ENCODE peak calls at places on chromosomes 5 and 9, in five cellular contexts. D is heart left ventricle; H is fibroblast of pulmonary artery; N is uterus; F is CD8-positive, alpha-beta T cell. V is an unnamed sample.

GRCh38 chr9:35856882-35857281 is 13.3 kb downstream of the OR13J1 start:
- DNase-seq in D (no peak), H (no peak), N (no peak), F (no peak), V (no peak)

GRCh38 chr5:160539431-160539830 is 117.8 kb downstream of the PTTG1 start:
- DNase-seq in D (no peak), H (no peak), N (no peak), F (no peak), V (peak; percentile 67)

GRCh38 chr5:127574852-127575679 is 57.6 kb downstream of the PRRC1 start:
- DNase-seq in D (no peak), H (no peak), N (no peak), F (no peak), V (no peak)

GRCh38 chr5:122766130-122766529 is 8.8 kb upstream of the SNX2 start:
- DNase-seq in D (no peak), H (no peak), N (no peak), F (no peak), V (no peak)

GRCh38 chr5:34976347-34976746 is 47.0 kb downstream of the DNAJC21 start:
- DNase-seq in D (no peak), H (no peak), N (no peak), F (no peak), V (no peak)

GRCh38 chr9:12604154-12604825 is 88.9 kb upstream of the TYRP1 start:
- DNase-seq in D (peak; percentile 22), H (peak; percentile 29), N (no peak), F (no peak), V (peak; percentile 64)

GRCh38 chr5:67966712-67967111 is 248.8 kb upstream of the PIK3R1 start:
- DNase-seq in D (no peak), H (no peak), N (no peak), F (no peak), V (no peak)

GRCh38 chr9:14219865-14220655 is 93.9 kb downstream of the NFIB start:
- DNase-seq in D (no peak), H (peak; percentile 63), N (no peak), F (no peak), V (no peak)

GRCh38 chr5:96293966-96294886 is 138.8 kb downstream of the PCSK1 start:
- DNase-seq in D (no peak), H (no peak), N (no peak), F (no peak), V (peak; percentile 25)

GRCh38 chr5:76602094-76602726 is 21.0 kb downstream of the F2RL2 start:
- DNase-seq in D (no peak), H (peak; percentile 60), N (no peak), F (no peak), V (no peak)

GRCh38 chr5:5331838-5332237 is 90.6 kb upstream of the ICE1 start:
- DNase-seq in D (no peak), H (no peak), N (no peak), F (no peak), V (no peak)

GRCh38 chr5:120108586-120109254 is 355.4 kb upstream of the PRR16 start:
- DNase-seq in D (no peak), H (peak; percentile 32), N (no peak), F (no peak), V (peak; percentile 39)

GRCh38 chr5:177382423-177383029 is 1.7 kb upstream of the SLC34A1 start:
- DNase-seq in D (no peak), H (peak; percentile 49), N (no peak), F (no peak), V (peak; percentile 39)

GRCh38 chr9:27535701-27536118 is 6.1 kb upstream of the MOB3B start:
- DNase-seq in D (no peak), H (no peak), N (no peak), F (no peak), V (peak; percentile 57)

GRCh38 chr5:33235824-33236223 is 204.9 kb upstream of the TARS1 start:
- DNase-seq in D (no peak), H (no peak), N (no peak), F (no peak), V (no peak)

GRCh38 chr9:33867747-33868429 is 50.9 kb downstream of the UBE2R2 start:
- DNase-seq in D (peak; percentile 52), H (peak; percentile 10), N (peak; percentile 40), F (no peak), V (no peak)

GRCh38 chr9:2933165-2934095 is 89.5 kb upstream of the PUM3 start:
- DNase-seq in D (no peak), H (no peak), N (no peak), F (no peak), V (no peak)

GRCh38 chr9:83167126-83167525 is 104.2 kb upstream of the RASEF start:
- DNase-seq in D (no peak), H (no peak), N (no peak), F (no peak), V (peak; percentile 88)

GRCh38 chr9:35658144-35658893 is at the start of gene CCDC107:
- DNase-seq in D (peak; percentile 90), H (peak; percentile 86), N (peak; percentile 81), F (peak; percentile 76), V (peak; percentile 77)

GRCh38 chr9:78439192-78439865 is 142.4 kb downstream of the PSAT1 start:
- DNase-seq in D (peak; percentile 71), H (peak; percentile 89), N (peak; percentile 60), F (peak; percentile 46), V (peak; percentile 84)

GRCh38 chr5:151228986-151229385 is 5.1 kb upstream of the CCDC69 start:
- DNase-seq in D (no peak), H (no peak), N (no peak), F (no peak), V (no peak)

GRCh38 chr9:118643118-118643517 is 726.1 kb downstream of the BRINP1 start:
- DNase-seq in D (no peak), H (peak; percentile 3), N (no peak), F (no peak), V (peak; percentile 65)

GRCh38 chr5:5558593-5558992 is 136.1 kb downstream of the ICE1 start:
- DNase-seq in D (no peak), H (no peak), N (no peak), F (no peak), V (no peak)

GRCh38 chr5:58800410-58800809 is 217.5 kb downstream of the RAB3C start:
- DNase-seq in D (no peak), H (no peak), N (no peak), F (no peak), V (no peak)

GRCh38 chr9:116693233-116693731 is 6.2 kb downstream of the TRIM32 start:
- DNase-seq in D (no peak), H (peak; percentile 44), N (no peak), F (no peak), V (peak; percentile 87)

GRCh38 chr5:100827481-100827889 is 75.6 kb downstream of the ST8SIA4 start:
- DNase-seq in D (no peak), H (peak; percentile 12), N (no peak), F (no peak), V (peak; percentile 84)

GRCh38 chr5:155193018-155193417 is 179.5 kb downstream of the KIF4B start:
- DNase-seq in D (peak; percentile 45), H (no peak), N (no peak), F (no peak), V (peak; percentile 75)

GRCh38 chr9:123102380-123103113 is 69.1 kb downstream of the GPR21 start:
- DNase-seq in D (no peak), H (no peak), N (no peak), F (no peak), V (peak; percentile 65)

GRCh38 chr9:123174887-123175518 is 93.4 kb downstream of the STRBP start:
- DNase-seq in D (no peak), H (no peak), N (no peak), F (no peak), V (no peak)

GRCh38 chr5:60541980-60542379 is 158.0 kb downstream of the DEPDC1B start:
- DNase-seq in D (no peak), H (peak; percentile 80), N (no peak), F (no peak), V (no peak)

GRCh38 chr5:875931-876330 is 16.7 kb downstream of the BRD9 start:
- DNase-seq in D (no peak), H (no peak), N (no peak), F (no peak), V (no peak)

GRCh38 chr9:7097785-7098420 is 340.1 kb downstream of the KDM4C start:
- DNase-seq in D (no peak), H (peak; percentile 7), N (no peak), F (no peak), V (no peak)

GRCh38 chr5:141560725-141561483 is 57.9 kb downstream of the DIAPH1 start:
- DNase-seq in D (peak; percentile 89), H (peak; percentile 99), N (peak; percentile 96), F (no peak), V (peak; percentile 98)

GRCh38 chr5:139881145-139881733 is 85.6 kb downstream of the PSD2 start:
- DNase-seq in D (no peak), H (no peak), N (no peak), F (no peak), V (no peak)

GRCh38 chr9:35954942-35955546 is 2.9 kb downstream of the OR2S2 start:
- DNase-seq in D (peak; percentile 54), H (peak; percentile 92), N (peak; percentile 65), F (peak; percentile 16), V (peak; percentile 81)

GRCh38 chr5:127959152-127959764 is 124.3 kb upstream of the SLC12A2 start:
- DNase-seq in D (peak; percentile 75), H (peak; percentile 87), N (peak; percentile 66), F (no peak), V (peak; percentile 92)

GRCh38 chr5:79795764-79796398 is 106.2 kb downstream of the CMYA5 start:
- DNase-seq in D (peak; percentile 77), H (peak; percentile 24), N (peak; percentile 22), F (no peak), V (peak; percentile 27)

GRCh38 chr5:178207183-178207916 is 3.0 kb downstream of the HNRNPAB start:
- DNase-seq in D (no peak), H (peak; percentile 83), N (no peak), F (no peak), V (peak; percentile 75)

GRCh38 chr5:157025093-157025698 is 33.7 kb downstream of the HAVCR1 start:
- DNase-seq in D (no peak), H (no peak), N (no peak), F (peak; percentile 34), V (no peak)
- H3K4me3 ChIP-seq in D (no peak overlapping the region), H (no peak overlapping the region), N (no peak overlapping the region), F (no peak overlapping the region), V (no peak overlapping the region)

GRCh38 chr5:29001666-29002065 is 1963.3 kb upstream of the CDH9 start:
- DNase-seq in D (no peak), H (no peak), N (no peak), F (no peak), V (no peak)
- TF ChIP-seq CTCF in D (no peak), H (no peak), N (no peak), F (no peak), V (no peak)

GRCh38 chr9:91419222-91420191 is 4.1 kb downstream of the NFIL3 start:
- DNase-seq in D (no peak), H (peak; percentile 97), N (peak; percentile 88), F (no peak), V (peak; percentile 95)

GRCh38 chr9:91422832-91423711 is 560 bp downstream of the NFIL3 start:
- DNase-seq in D (peak; percentile 64), H (peak; percentile 93), N (peak; percentile 80), F (peak; percentile 21), V (peak; percentile 78)

GRCh38 chr9:91421987-91422765 is 1.5 kb downstream of the NFIL3 start:
- DNase-seq in D (peak; percentile 46), H (peak; percentile 48), N (peak; percentile 29), F (no peak), V (peak; percentile 52)

GRCh38 chr9:91420471-91421021 is 3.1 kb downstream of the NFIL3 start:
- DNase-seq in D (no peak), H (peak; percentile 41), N (no peak), F (no peak), V (peak; percentile 9)

GRCh38 chr9:91421022-91421765 is 2.4 kb downstream of the NFIL3 start:
- DNase-seq in D (peak; percentile 39), H (peak; percentile 57), N (peak; percentile 52), F (no peak), V (peak; percentile 29)
- H3K4me3 ChIP-seq in D (peak overlapping the region; percentile 66), H (peak overlapping the region; percentile 81), N (peak overlapping the region; percentile 72), F (no peak overlapping the region), V (peak overlapping the region; percentile 65)

GRCh38 chr5:80935811-80936385 is 24.3 kb upstream of the RASGRF2 start:
- DNase-seq in D (no peak), H (no peak), N (no peak), F (no peak), V (peak; percentile 22)
- TF ChIP-seq CTCF in D (no peak), H (peak; percentile 8), N (no peak), F (no peak), V (peak; percentile 22)

V was measured in epithelial cell of esophagus.